ENCODE peak calls at places on chromosomes 3 and 15, in seven cellular contexts. One of them, this sample, is unnamed.

GRCh38 chr3:111594205-111594604 is 941 bp downstream of the ZBED2 start:
- DNase-seq in OCI-LY7: no peak
- DNase-seq in tibial artery: no peak
- DNase-seq in fibroblast of lung: peak; percentile 96
- DNase-seq in mucosa of descending colon: no peak
- DNase-seq in A549: peak; percentile 40
- DNase-seq in heart right ventricle: no peak
- DNase-seq in this sample: peak; percentile 10

GRCh38 chr3:54733079-54733478 is 194.8 kb downstream of the LRTM1 start:
- DNase-seq in OCI-LY7: no peak
- DNase-seq in tibial artery: no peak
- DNase-seq in fibroblast of lung: no peak
- DNase-seq in mucosa of descending colon: no peak
- DNase-seq in A549: no peak
- DNase-seq in heart right ventricle: no peak
- DNase-seq in this sample: no peak

GRCh38 chr3:67423722-67424121 is 230.7 kb downstream of the SUCLG2 start:
- DNase-seq in OCI-LY7: no peak
- DNase-seq in tibial artery: no peak
- DNase-seq in fibroblast of lung: no peak
- DNase-seq in mucosa of descending colon: no peak
- DNase-seq in A549: no peak
- DNase-seq in heart right ventricle: no peak
- DNase-seq in this sample: no peak

GRCh38 chr3:42264399-42265058 is 1.5 kb downstream of the CCK start:
- DNase-seq in OCI-LY7: no peak
- DNase-seq in tibial artery: peak; percentile 24
- DNase-seq in fibroblast of lung: peak; percentile 39
- DNase-seq in mucosa of descending colon: no peak
- DNase-seq in A549: peak; percentile 46
- DNase-seq in heart right ventricle: no peak
- DNase-seq in this sample: no peak

GRCh38 chr15:85750319-85750806 is 44.4 kb downstream of the KLHL25 start:
- DNase-seq in OCI-LY7: no peak
- DNase-seq in tibial artery: peak; percentile 66
- DNase-seq in fibroblast of lung: peak; percentile 75
- DNase-seq in mucosa of descending colon: peak; percentile 71
- DNase-seq in A549: no peak
- DNase-seq in heart right ventricle: peak; percentile 80
- DNase-seq in this sample: no peak

GRCh38 chr3:14625443-14625842 is 26.1 kb upstream of the CCDC174 start:
- DNase-seq in OCI-LY7: no peak
- DNase-seq in tibial artery: no peak
- DNase-seq in fibroblast of lung: no peak
- DNase-seq in mucosa of descending colon: no peak
- DNase-seq in A549: no peak
- DNase-seq in heart right ventricle: no peak
- DNase-seq in this sample: no peak

GRCh38 chr3:27990837-27991236 is 250.6 kb upstream of the CMC1 start:
- DNase-seq in OCI-LY7: no peak
- DNase-seq in tibial artery: no peak
- DNase-seq in fibroblast of lung: no peak
- DNase-seq in mucosa of descending colon: no peak
- DNase-seq in A549: no peak
- DNase-seq in heart right ventricle: no peak
- DNase-seq in this sample: no peak

GRCh38 chr3:13599887-13600450 is 51.0 kb downstream of the FBLN2 start:
- DNase-seq in OCI-LY7: no peak
- DNase-seq in tibial artery: no peak
- DNase-seq in fibroblast of lung: no peak
- DNase-seq in mucosa of descending colon: no peak
- DNase-seq in A549: no peak
- DNase-seq in heart right ventricle: no peak
- DNase-seq in this sample: no peak

GRCh38 chr15:85838655-85839054 is 43.9 kb upstream of the KLHL25 start:
- DNase-seq in OCI-LY7: no peak
- DNase-seq in tibial artery: no peak
- DNase-seq in fibroblast of lung: no peak
- DNase-seq in mucosa of descending colon: peak; percentile 80
- DNase-seq in A549: no peak
- DNase-seq in heart right ventricle: no peak
- DNase-seq in this sample: no peak

GRCh38 chr15:66409565-66410108 is 22.9 kb downstream of the MAP2K1 start:
- DNase-seq in OCI-LY7: no peak
- DNase-seq in tibial artery: no peak
- DNase-seq in fibroblast of lung: peak; percentile 18
- DNase-seq in mucosa of descending colon: no peak
- DNase-seq in A549: no peak
- DNase-seq in heart right ventricle: no peak
- DNase-seq in this sample: no peak

GRCh38 chr3:120039642-120040610 is 54.3 kb downstream of the GSK3B start:
- DNase-seq in OCI-LY7: peak; percentile 16
- DNase-seq in tibial artery: no peak
- DNase-seq in fibroblast of lung: no peak
- DNase-seq in mucosa of descending colon: no peak
- DNase-seq in A549: peak; percentile 22
- DNase-seq in heart right ventricle: no peak
- DNase-seq in this sample: no peak

GRCh38 chr3:127748754-127749327 is 73.5 kb downstream of the MGLL start:
- DNase-seq in OCI-LY7: no peak
- DNase-seq in tibial artery: peak; percentile 46
- DNase-seq in fibroblast of lung: peak; percentile 42
- DNase-seq in mucosa of descending colon: no peak
- DNase-seq in A549: no peak
- DNase-seq in heart right ventricle: no peak
- DNase-seq in this sample: no peak

GRCh38 chr15:74614744-74615312 is 808 bp upstream of the CLK3 start:
- DNase-seq in OCI-LY7: peak; percentile 87
- DNase-seq in tibial artery: peak; percentile 84
- DNase-seq in fibroblast of lung: peak; percentile 67
- DNase-seq in mucosa of descending colon: peak; percentile 93
- DNase-seq in A549: peak; percentile 64
- DNase-seq in heart right ventricle: peak; percentile 90
- DNase-seq in this sample: peak; percentile 54

GRCh38 chr3:159513867-159514380 is 474.7 kb upstream of the IL12A start:
- DNase-seq in OCI-LY7: no peak
- DNase-seq in tibial artery: no peak
- DNase-seq in fibroblast of lung: peak; percentile 19
- DNase-seq in mucosa of descending colon: no peak
- DNase-seq in A549: no peak
- DNase-seq in heart right ventricle: no peak
- DNase-seq in this sample: no peak

GRCh38 chr3:142622447-142622846 is 26.3 kb downstream of the PLS1 start:
- DNase-seq in OCI-LY7: no peak
- DNase-seq in tibial artery: no peak
- DNase-seq in fibroblast of lung: no peak
- DNase-seq in mucosa of descending colon: no peak
- DNase-seq in A549: no peak
- DNase-seq in heart right ventricle: no peak
- DNase-seq in this sample: no peak

GRCh38 chr15:23823508-23823907 is 136.4 kb upstream of the NDN start:
- DNase-seq in OCI-LY7: no peak
- DNase-seq in tibial artery: no peak
- DNase-seq in fibroblast of lung: no peak
- DNase-seq in mucosa of descending colon: no peak
- DNase-seq in A549: peak; percentile 23
- DNase-seq in heart right ventricle: no peak
- DNase-seq in this sample: no peak

GRCh38 chr3:197592361-197593045 is 36.7 kb upstream of the BDH1 start:
- DNase-seq in OCI-LY7: no peak
- DNase-seq in tibial artery: no peak
- DNase-seq in fibroblast of lung: no peak
- DNase-seq in mucosa of descending colon: no peak
- DNase-seq in A549: no peak
- DNase-seq in heart right ventricle: no peak
- DNase-seq in this sample: no peak

GRCh38 chr3:168030488-168031054 is 65.2 kb downstream of the GOLIM4 start:
- DNase-seq in OCI-LY7: no peak
- DNase-seq in tibial artery: no peak
- DNase-seq in fibroblast of lung: no peak
- DNase-seq in mucosa of descending colon: no peak
- DNase-seq in A549: no peak
- DNase-seq in heart right ventricle: no peak
- DNase-seq in this sample: no peak

DNA sequence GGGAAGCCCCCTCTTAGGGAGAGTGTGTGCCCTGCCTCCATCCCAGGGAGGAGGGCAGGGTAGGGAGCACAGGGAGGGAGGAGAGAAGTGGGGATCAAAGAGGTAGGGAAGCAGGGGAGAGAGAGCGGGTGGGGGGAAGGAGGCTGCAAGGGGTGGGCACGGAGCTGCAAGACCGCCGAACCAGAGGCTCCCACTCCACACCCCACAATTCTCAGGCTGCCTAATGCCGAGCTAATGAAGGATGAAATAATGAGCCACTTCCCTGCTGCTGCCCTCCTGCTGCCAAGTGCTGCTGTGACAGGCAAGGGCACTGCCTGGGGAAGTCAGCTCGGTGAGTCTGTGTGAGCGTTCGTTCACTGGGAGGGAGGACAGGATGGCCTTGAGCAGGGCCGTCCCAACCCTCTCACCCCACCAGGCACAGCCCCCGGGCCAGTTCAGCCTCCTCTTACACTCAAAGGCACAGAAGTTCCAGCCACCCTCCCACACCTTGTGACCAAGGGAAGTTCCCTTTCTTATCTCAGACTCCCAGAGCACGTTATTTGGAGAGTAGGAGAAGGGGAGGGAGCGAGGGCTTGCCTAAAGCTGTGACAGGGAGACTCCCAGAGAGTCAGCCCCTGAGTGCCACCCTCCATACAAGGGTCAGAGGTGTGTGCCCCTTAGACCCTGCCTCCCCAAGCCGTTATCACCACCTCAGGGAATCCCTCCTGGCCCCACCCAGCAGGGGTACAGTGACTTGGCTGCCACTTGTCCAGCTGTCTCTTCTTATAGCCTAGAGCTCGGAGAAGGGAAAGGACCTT is 12.4 kb downstream of the GLYCTK start:
- DNase-seq in OCI-LY7: peak; percentile 17
- DNase-seq in tibial artery: no peak
- DNase-seq in fibroblast of lung: peak; percentile 37
- DNase-seq in mucosa of descending colon: no peak
- DNase-seq in A549: peak; percentile 38
- DNase-seq in heart right ventricle: peak; percentile 47
- DNase-seq in this sample: no peak
- TF ChIP-seq CTCF in OCI-LY7: no peak
- TF ChIP-seq CTCF in tibial artery: no peak
- TF ChIP-seq CTCF in fibroblast of lung: peak; percentile 36
- TF ChIP-seq CTCF in mucosa of descending colon: no peak
- TF ChIP-seq CTCF in A549: no peak
- TF ChIP-seq CTCF in heart right ventricle: peak; percentile 24
- TF ChIP-seq CTCF in this sample: peak; percentile 10

GRCh38 chr3:136277634-136278033 is 27.5 kb downstream of the PCCB start:
- DNase-seq in OCI-LY7: no peak
- DNase-seq in tibial artery: no peak
- DNase-seq in fibroblast of lung: no peak
- DNase-seq in mucosa of descending colon: no peak
- DNase-seq in A549: no peak
- DNase-seq in heart right ventricle: no peak
- DNase-seq in this sample: no peak
- TF ChIP-seq CTCF in OCI-LY7: no peak
- TF ChIP-seq CTCF in tibial artery: no peak
- TF ChIP-seq CTCF in fibroblast of lung: no peak
- TF ChIP-seq CTCF in mucosa of descending colon: no peak
- TF ChIP-seq CTCF in A549: no peak
- TF ChIP-seq CTCF in heart right ventricle: no peak
- TF ChIP-seq CTCF in this sample: no peak

DNA sequence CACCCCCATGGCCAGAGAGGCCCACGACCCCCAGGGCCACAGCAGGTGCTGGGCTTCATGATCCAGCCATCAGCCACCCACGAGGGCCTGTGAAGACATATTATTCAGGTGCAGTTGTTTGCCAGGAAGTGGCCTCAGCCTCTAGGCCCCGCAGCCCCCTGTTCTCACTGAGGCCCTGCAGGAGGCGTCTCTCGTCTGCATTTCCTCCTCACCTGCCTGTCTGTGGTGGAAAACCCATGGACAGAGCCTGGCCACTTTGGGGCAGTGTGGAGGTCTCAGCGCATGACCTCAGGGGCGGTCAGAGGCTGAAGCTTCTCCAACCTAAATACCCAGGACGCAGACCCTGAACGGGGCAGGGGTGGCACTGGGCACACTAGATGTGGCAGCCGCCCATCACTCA is 18.6 kb downstream of the UROC1 start:
- DNase-seq in OCI-LY7: peak; percentile 43
- DNase-seq in tibial artery: no peak
- DNase-seq in fibroblast of lung: no peak
- DNase-seq in mucosa of descending colon: no peak
- DNase-seq in A549: no peak
- DNase-seq in heart right ventricle: no peak
- DNase-seq in this sample: no peak
- TF ChIP-seq CTCF in OCI-LY7: peak; percentile 31
- TF ChIP-seq CTCF in tibial artery: no peak
- TF ChIP-seq CTCF in fibroblast of lung: no peak
- TF ChIP-seq CTCF in mucosa of descending colon: no peak
- TF ChIP-seq CTCF in A549: no peak
- TF ChIP-seq CTCF in heart right ventricle: no peak
- TF ChIP-seq CTCF in this sample: no peak

GRCh38 chr3:178768072-178768864 is 232.0 kb downstream of the KCNMB2 start:
- DNase-seq in OCI-LY7: no peak
- DNase-seq in tibial artery: no peak
- DNase-seq in fibroblast of lung: no peak
- DNase-seq in mucosa of descending colon: no peak
- DNase-seq in A549: no peak
- DNase-seq in heart right ventricle: no peak
- DNase-seq in this sample: no peak
- TF ChIP-seq CTCF in OCI-LY7: no peak
- TF ChIP-seq CTCF in tibial artery: no peak
- TF ChIP-seq CTCF in fibroblast of lung: no peak
- TF ChIP-seq CTCF in mucosa of descending colon: no peak
- TF ChIP-seq CTCF in A549: no peak
- TF ChIP-seq CTCF in heart right ventricle: no peak
- TF ChIP-seq CTCF in this sample: no peak

GRCh38 chr3:86562095-86562494 is 428.9 kb downstream of the VGLL3 start:
- DNase-seq in OCI-LY7: no peak
- DNase-seq in tibial artery: no peak
- DNase-seq in fibroblast of lung: no peak
- DNase-seq in mucosa of descending colon: no peak
- DNase-seq in A549: no peak
- DNase-seq in heart right ventricle: no peak
- DNase-seq in this sample: no peak

DNA sequence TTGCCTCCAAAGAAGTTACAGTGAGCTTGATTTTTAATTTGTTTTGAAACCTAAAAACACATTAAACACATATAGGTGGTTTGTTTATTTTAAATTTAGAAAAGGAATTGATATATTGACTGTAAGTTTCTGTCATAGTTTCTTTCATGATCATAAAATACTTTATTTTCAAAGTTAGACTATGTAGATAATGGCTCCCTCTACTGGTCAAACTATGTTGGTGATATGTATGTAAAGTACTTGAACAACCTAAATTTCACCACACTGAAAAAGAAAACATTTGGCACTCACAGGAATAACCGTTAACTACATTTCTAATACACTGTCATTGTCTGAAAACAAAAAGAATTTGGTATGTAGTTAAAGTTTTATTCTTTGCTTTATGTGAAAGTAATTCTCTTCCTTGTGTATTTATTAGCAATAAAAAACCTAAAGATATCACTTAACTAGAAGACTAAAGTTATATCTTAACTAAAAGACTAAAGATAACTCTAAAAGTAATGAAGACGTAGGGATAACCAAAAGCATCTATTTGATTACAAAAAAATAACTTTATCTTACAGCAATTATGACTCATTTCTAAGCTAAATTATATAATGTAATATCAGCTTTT is 427.5 kb downstream of the VGLL3 start:
- DNase-seq in OCI-LY7: peak; percentile 59
- DNase-seq in tibial artery: no peak
- DNase-seq in fibroblast of lung: peak; percentile 30
- DNase-seq in mucosa of descending colon: no peak
- DNase-seq in A549: peak; percentile 57
- DNase-seq in heart right ventricle: no peak
- DNase-seq in this sample: no peak
- TF ChIP-seq CTCF in OCI-LY7: peak; percentile 90
- TF ChIP-seq CTCF in tibial artery: peak; percentile 31
- TF ChIP-seq CTCF in fibroblast of lung: peak; percentile 62
- TF ChIP-seq CTCF in mucosa of descending colon: peak; percentile 28
- TF ChIP-seq CTCF in A549: peak; percentile 64
- TF ChIP-seq CTCF in heart right ventricle: peak; percentile 55
- TF ChIP-seq CTCF in this sample: peak; percentile 57